ENCODE peak calls at places on chromosome 4, in nine cellular contexts. D is AG04450, V is mammary epithelial cell, M is GM12865, N is GM23248, S is mesendoderm, Q is tibial nerve, F is fibroblast of lung, J is aorta. X is an unnamed sample.

GRCh38 chr4:181308476-181309170 is 934.6 kb upstream of the TENM3 start:
- DNase-seq in D (no peak), V (no peak), M (peak; percentile 10), N (no peak), S (no peak), Q (no peak), F (no peak), J (no peak), X (no peak)

GRCh38 chr4:76811604-76812412 is 86.1 kb downstream of the SOWAHB start:
- DNase-seq in D (no peak), V (no peak), M (no peak), N (peak; percentile 45), S (peak; percentile 74), Q (no peak), F (peak; percentile 37), J (no peak), X (peak; percentile 69)

GRCh38 chr4:156976147-156976546 is 4.5 kb upstream of the PDGFC start:
- DNase-seq in D (peak; percentile 57), V (peak; percentile 71), M (no peak), N (peak; percentile 73), S (no peak), Q (no peak), F (peak; percentile 79), J (no peak), X (no peak)

GRCh38 chr4:182254381-182254780 is 11.2 kb downstream of the TENM3 start:
- DNase-seq in D (no peak), V (no peak), M (no peak), N (no peak), S (no peak), Q (no peak), F (no peak), J (no peak), X (no peak)

GRCh38 chr4:99828477-99828876 is 11.8 kb downstream of the DAPP1 start:
- DNase-seq in D (no peak), V (peak; percentile 44), M (no peak), N (no peak), S (no peak), Q (no peak), F (no peak), J (no peak), X (no peak)

GRCh38 chr4:111070390-111070789 is 447.5 kb upstream of the PITX2 start:
- DNase-seq in D (no peak), V (no peak), M (no peak), N (peak; percentile 53), S (no peak), Q (no peak), F (no peak), J (no peak), X (no peak)

GRCh38 chr4:101528526-101528925 is 181.2 kb upstream of the PPP3CA start:
- DNase-seq in D (no peak), V (no peak), M (no peak), N (no peak), S (peak; percentile 74), Q (no peak), F (no peak), J (no peak), X (no peak)

GRCh38 chr4:168600796-168601583 is 104.1 kb downstream of the PALLD start:
- DNase-seq in D (no peak), V (peak; percentile 93), M (no peak), N (no peak), S (no peak), Q (no peak), F (peak; percentile 30), J (no peak), X (no peak)

GRCh38 chr4:184763150-184763780 is 29.4 kb upstream of the CENPU start:
- DNase-seq in D (no peak), V (no peak), M (no peak), N (peak; percentile 29), S (no peak), Q (no peak), F (peak; percentile 12), J (no peak), X (no peak)

GRCh38 chr4:87387237-87387636 is 3.8 kb downstream of the HSD17B11 start:
- DNase-seq in D (no peak), V (no peak), M (no peak), N (no peak), S (no peak), Q (no peak), F (no peak), J (no peak), X (no peak)

GRCh38 chr4:87390931-87391782 is at the start of gene HSD17B11:
- DNase-seq in D (peak; percentile 87), V (peak; percentile 82), M (peak; percentile 95), N (peak; percentile 98), S (peak; percentile 96), Q (peak; percentile 91), F (peak; percentile 95), J (peak; percentile 96), X (peak; percentile 91)

GRCh38 chr4:87391783-87392054 is 731 bp upstream of the HSD17B11 start:
- DNase-seq in D (no peak), V (no peak), M (no peak), N (peak; percentile 39), S (no peak), Q (no peak), F (no peak), J (no peak), X (no peak)

DNA sequence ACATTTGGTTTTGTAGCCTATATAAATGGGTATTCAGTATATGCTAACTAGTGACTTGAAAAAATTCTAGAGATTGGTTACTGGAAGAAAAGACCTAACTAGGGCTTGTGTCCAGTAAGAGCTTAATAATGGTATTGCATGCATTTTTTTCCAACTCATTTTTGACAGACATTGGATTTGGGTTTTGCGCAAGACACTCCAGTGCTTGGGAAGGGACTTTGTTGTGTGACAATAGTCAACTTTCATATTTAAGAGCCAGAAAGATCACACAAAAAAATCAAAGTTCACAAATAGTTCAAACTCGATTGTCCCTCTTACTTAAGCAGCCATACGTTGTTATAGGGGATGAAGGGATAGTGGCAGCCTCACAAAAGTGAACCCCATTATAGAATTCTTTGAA is 1.2 kb upstream of the HSD17B11 start:
- DNase-seq in D (no peak), V (no peak), M (no peak), N (no peak), S (no peak), Q (no peak), F (no peak), J (no peak), X (no peak)
- H3K4me3 ChIP-seq in D (no peak overlapping the region), V (no peak overlapping the region), M (no peak overlapping the region), N (peak overlapping the region; percentile 90), S (no peak overlapping the region), Q (no peak overlapping the region), F (no peak overlapping the region), J (no peak overlapping the region), X (no peak overlapping the region)

DNA sequence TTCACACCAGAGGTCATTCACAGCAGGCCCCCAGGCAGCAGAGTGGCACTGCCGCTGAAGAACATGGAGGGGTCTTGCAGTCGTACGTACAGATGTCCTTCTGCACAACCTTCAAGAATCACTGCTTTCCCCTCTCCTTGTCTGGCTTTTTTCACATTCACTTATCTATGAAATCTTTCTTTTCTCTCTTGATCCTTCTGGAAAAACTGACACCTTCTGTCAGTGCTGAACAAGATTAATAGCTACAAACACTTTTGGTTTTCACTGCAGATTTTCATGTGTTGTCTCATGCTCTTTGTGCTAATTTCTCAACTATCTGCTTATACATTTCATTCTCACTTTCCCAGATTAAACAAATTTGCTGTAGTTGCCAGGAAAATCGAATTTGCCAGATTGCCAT is 83.0 kb downstream of the RPS3A start:
- DNase-seq in D (no peak), V (no peak), M (no peak), N (no peak), S (no peak), Q (no peak), F (no peak), J (no peak), X (no peak)
- H3K4me3 ChIP-seq in D (no peak overlapping the region), V (no peak overlapping the region), M (no peak overlapping the region), N (no peak overlapping the region), S (no peak overlapping the region), Q (no peak overlapping the region), F (no peak overlapping the region), J (no peak overlapping the region), X (no peak overlapping the region)

GRCh38 chr4:73434311-73434710 is 1.7 kb upstream of the AFP start:
- DNase-seq in D (no peak), V (no peak), M (no peak), N (peak; percentile 47), S (peak; percentile 58), Q (no peak), F (peak; percentile 24), J (no peak), X (no peak)

GRCh38 chr4:73437558-73437956 is 1.5 kb downstream of the AFP start:
- DNase-seq in D (no peak), V (no peak), M (no peak), N (no peak), S (no peak), Q (no peak), F (no peak), J (no peak), X (no peak)

GRCh38 chr4:73436674-73437557 is 895 bp downstream of the AFP start:
- DNase-seq in D (no peak), V (no peak), M (no peak), N (no peak), S (no peak), Q (no peak), F (no peak), J (no peak), X (no peak)

GRCh38 chr4:73438048-73438447 is 2.0 kb downstream of the AFP start:
- DNase-seq in D (no peak), V (no peak), M (no peak), N (no peak), S (no peak), Q (no peak), F (no peak), J (no peak), X (no peak)

DNA sequence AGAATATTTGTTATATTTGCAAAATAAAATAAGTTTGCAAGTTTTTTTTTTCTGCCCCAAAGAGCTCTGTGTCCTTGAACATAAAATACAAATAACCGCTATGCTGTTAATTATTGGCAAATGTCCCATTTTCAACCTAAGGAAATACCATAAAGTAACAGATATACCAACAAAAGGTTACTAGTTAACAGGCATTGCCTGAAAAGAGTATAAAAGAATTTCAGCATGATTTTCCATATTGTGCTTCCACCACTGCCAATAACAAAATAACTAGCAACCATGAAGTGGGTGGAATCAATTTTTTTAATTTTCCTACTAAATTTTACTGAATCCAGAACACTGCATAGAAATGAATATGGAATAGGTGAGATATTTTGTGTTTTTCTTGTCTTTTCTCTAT is at the start of gene AFP:
- DNase-seq in D (no peak), V (no peak), M (no peak), N (no peak), S (no peak), Q (no peak), F (no peak), J (no peak), X (no peak)
- H3K4me3 ChIP-seq in D (no peak within 1 kb of the TSS), V (no peak within 1 kb of the TSS), M (no peak within 1 kb of the TSS), N (no peak within 1 kb of the TSS), S (no peak within 1 kb of the TSS), Q (no peak within 1 kb of the TSS), F (no peak within 1 kb of the TSS), J (no peak within 1 kb of the TSS), X (no peak within 1 kb of the TSS)

DNA sequence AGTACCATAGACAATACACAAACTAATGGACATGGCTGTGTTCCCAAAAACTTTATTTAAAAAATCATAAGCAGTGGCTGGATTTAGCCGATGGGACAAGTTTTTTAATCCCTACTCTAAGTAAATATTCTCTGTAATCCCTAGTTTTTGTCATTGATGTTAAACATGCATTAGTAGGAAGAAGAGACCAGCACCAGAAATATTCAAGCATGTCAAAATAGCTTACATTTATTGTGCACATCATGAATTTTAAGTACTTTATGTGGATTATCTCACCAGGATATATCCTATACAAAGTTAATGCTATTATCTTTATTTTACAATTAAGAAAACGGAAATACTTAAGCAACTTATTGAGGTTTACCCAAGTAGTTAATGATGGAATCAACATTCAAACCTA is 46.0 kb downstream of the HSPA4L start:
- DNase-seq in D (no peak), V (no peak), M (no peak), N (no peak), S (no peak), Q (no peak), F (no peak), J (no peak), X (no peak)
- H3K4me3 ChIP-seq in D (no peak overlapping the region), V (no peak overlapping the region), M (no peak overlapping the region), N (no peak overlapping the region), S (no peak overlapping the region), Q (no peak overlapping the region), F (no peak overlapping the region), J (no peak overlapping the region), X (no peak overlapping the region)